ENCODE peak calls at places on chromosomes 1 and 21, in four cellular contexts. One of them, this sample, is unnamed.

GRCh38 chr1:174556392-174556791 is 108.6 kb downstream of the GPR52 start:
- DNase-seq in HCT116: no peak
- DNase-seq in K562: no peak
- DNase-seq in HepG2: no peak
- DNase-seq in this sample: no peak

GRCh38 chr21:32256873-32257620 is 21.8 kb downstream of the MIS18A start:
- DNase-seq in HCT116: no peak
- DNase-seq in K562: no peak
- DNase-seq in HepG2: no peak
- DNase-seq in this sample: no peak

GRCh38 chr1:94463056-94463764 is 45.0 kb downstream of the ABCD3 start:
- DNase-seq in HCT116: no peak
- DNase-seq in K562: no peak
- DNase-seq in HepG2: no peak
- DNase-seq in this sample: no peak

GRCh38 chr1:36466370-36467026 is 2.3 kb upstream of the MRPS15 start:
- DNase-seq in HCT116: no peak
- DNase-seq in K562: no peak
- DNase-seq in HepG2: no peak
- DNase-seq in this sample: no peak

GRCh38 chr1:53298163-53298685 is 29.6 kb downstream of the LRP8 start:
- DNase-seq in HCT116: no peak
- DNase-seq in K562: no peak
- DNase-seq in HepG2: no peak
- DNase-seq in this sample: no peak

GRCh38 chr1:33012165-33012564 is 24.5 kb downstream of the AK2 start:
- DNase-seq in HCT116: no peak
- DNase-seq in K562: no peak
- DNase-seq in HepG2: no peak
- DNase-seq in this sample: no peak

GRCh38 chr1:116574581-116575291 is 3.9 kb upstream of the CD58 start:
- DNase-seq in HCT116: peak
- DNase-seq in K562: peak
- DNase-seq in HepG2: peak
- DNase-seq in this sample: no peak

GRCh38 chr1:58555393-58555792 is 8.9 kb upstream of the OMA1 start:
- DNase-seq in HCT116: no peak
- DNase-seq in K562: no peak
- DNase-seq in HepG2: peak
- DNase-seq in this sample: no peak

GRCh38 chr1:33763406-33763805 is 100.5 kb upstream of the HMGB4 start:
- DNase-seq in HCT116: no peak
- DNase-seq in K562: no peak
- DNase-seq in HepG2: no peak
- DNase-seq in this sample: no peak

GRCh38 chr21:36989699-36990507 is 16.6 kb upstream of the RIPPLY3 start:
- DNase-seq in HCT116: peak
- DNase-seq in K562: peak
- DNase-seq in HepG2: peak
- DNase-seq in this sample: peak

GRCh38 chr1:17865912-17866311 is 110.8 kb downstream of the ACTL8 start:
- DNase-seq in HCT116: no peak
- DNase-seq in K562: no peak
- DNase-seq in HepG2: no peak
- DNase-seq in this sample: no peak

GRCh38 chr1:201074018-201074417 is 38.2 kb downstream of the CACNA1S start:
- DNase-seq in HCT116: no peak
- DNase-seq in K562: no peak
- DNase-seq in HepG2: no peak
- DNase-seq in this sample: no peak

GRCh38 chr1:11913291-11913690 is 12.9 kb downstream of the KIAA2013 start:
- DNase-seq in HCT116: no peak
- DNase-seq in K562: no peak
- DNase-seq in HepG2: peak
- DNase-seq in this sample: no peak

GRCh38 chr1:110196917-110197782 is 13.0 kb upstream of the KCNC4 start:
- DNase-seq in HCT116: peak
- DNase-seq in K562: peak
- DNase-seq in HepG2: peak
- DNase-seq in this sample: no peak

GRCh38 chr1:6345009-6345408 is 48.6 kb downstream of the ACOT7 start:
- DNase-seq in HCT116: no peak
- DNase-seq in K562: no peak
- DNase-seq in HepG2: no peak
- DNase-seq in this sample: no peak

GRCh38 chr21:41663805-41664788 is 102.8 kb downstream of the RIPK4 start:
- DNase-seq in HCT116: no peak
- DNase-seq in K562: no peak
- DNase-seq in HepG2: peak
- DNase-seq in this sample: no peak

GRCh38 chr1:185628102-185628501 is 106.1 kb upstream of the HMCN1 start:
- DNase-seq in HCT116: no peak
- DNase-seq in K562: no peak
- DNase-seq in HepG2: no peak
- DNase-seq in this sample: no peak

GRCh38 chr1:225435957-225436392 is 8.1 kb upstream of the LBR start:
- DNase-seq in HCT116: no peak
- DNase-seq in K562: no peak
- DNase-seq in HepG2: no peak
- DNase-seq in this sample: no peak

GRCh38 chr1:111199881-111200801 is at the start of gene DENND2D:
- DNase-seq in HCT116: no peak
- DNase-seq in K562: no peak
- DNase-seq in HepG2: no peak
- DNase-seq in this sample: no peak

GRCh38 chr1:195745170-195746009 is 862.9 kb downstream of the KCNT2 start:
- DNase-seq in HCT116: no peak
- DNase-seq in K562: no peak
- DNase-seq in HepG2: no peak
- DNase-seq in this sample: no peak

GRCh38 chr1:214540324-214540723 is 11.1 kb downstream of the PTPN14 start:
- DNase-seq in HCT116: no peak
- DNase-seq in K562: no peak
- DNase-seq in HepG2: no peak
- DNase-seq in this sample: no peak

GRCh38 chr1:228062812-228063211 is 19.7 kb upstream of the ARF1 start:
- DNase-seq in HCT116: no peak
- DNase-seq in K562: no peak
- DNase-seq in HepG2: no peak
- DNase-seq in this sample: no peak

GRCh38 chr21:37365657-37366487 is 701 bp upstream of the DYRK1A start:
- DNase-seq in HCT116: no peak
- DNase-seq in K562: peak
- DNase-seq in HepG2: peak
- DNase-seq in this sample: no peak

GRCh38 chr1:55384589-55385136 is 169.5 kb upstream of the USP24 start:
- DNase-seq in HCT116: no peak
- DNase-seq in K562: no peak
- DNase-seq in HepG2: no peak
- DNase-seq in this sample: no peak

GRCh38 chr1:115409097-115409852 is 71.2 kb upstream of the NGF start:
- DNase-seq in HCT116: no peak
- DNase-seq in K562: no peak
- DNase-seq in HepG2: no peak
- DNase-seq in this sample: no peak

GRCh38 chr1:36087233-36088123 is 1.2 kb upstream of the ADPRS start:
- DNase-seq in HCT116: no peak
- DNase-seq in K562: peak
- DNase-seq in HepG2: no peak
- DNase-seq in this sample: no peak

GRCh38 chr1:40620586-40620985 is 44.9 kb downstream of the RIMS3 start:
- DNase-seq in HCT116: no peak
- DNase-seq in K562: no peak
- DNase-seq in HepG2: no peak
- DNase-seq in this sample: no peak

GRCh38 chr1:55957233-55957632 is 622.1 kb downstream of the PLPP3 start:
- DNase-seq in HCT116: no peak
- DNase-seq in K562: no peak
- DNase-seq in HepG2: no peak
- DNase-seq in this sample: no peak

GRCh38 chr1:224407546-224408293 is 26.9 kb downstream of the WDR26 start:
- DNase-seq in HCT116: peak
- DNase-seq in K562: no peak
- DNase-seq in HepG2: no peak
- DNase-seq in this sample: no peak

GRCh38 chr1:208531003-208531750 is 287.0 kb upstream of the PLXNA2 start:
- DNase-seq in HCT116: no peak
- DNase-seq in K562: no peak
- DNase-seq in HepG2: no peak
- DNase-seq in this sample: no peak

GRCh38 chr1:2100775-2101108 is 50.5 kb downstream of the PRKCZ start:
- DNase-seq in HCT116: no peak
- DNase-seq in K562: no peak
- DNase-seq in HepG2: no peak
- DNase-seq in this sample: no peak

GRCh38 chr1:198912046-198912445 is 273.2 kb downstream of the PTPRC start:
- DNase-seq in HCT116: no peak
- DNase-seq in K562: no peak
- DNase-seq in HepG2: no peak
- DNase-seq in this sample: no peak

GRCh38 chr1:17557986-17558385 is 18.5 kb downstream of the ARHGEF10L start:
- DNase-seq in HCT116: no peak
- DNase-seq in K562: no peak
- DNase-seq in HepG2: no peak
- DNase-seq in this sample: no peak

GRCh38 chr1:43306688-43307457 is 6.1 kb downstream of the TIE1 start:
- DNase-seq in HCT116: no peak
- DNase-seq in K562: no peak
- DNase-seq in HepG2: no peak
- DNase-seq in this sample: no peak

GRCh38 chr1:154818911-154819310 is 51.2 kb downstream of the KCNN3 start:
- DNase-seq in HCT116: no peak
- DNase-seq in K562: no peak
- DNase-seq in HepG2: no peak
- DNase-seq in this sample: no peak

DNA sequence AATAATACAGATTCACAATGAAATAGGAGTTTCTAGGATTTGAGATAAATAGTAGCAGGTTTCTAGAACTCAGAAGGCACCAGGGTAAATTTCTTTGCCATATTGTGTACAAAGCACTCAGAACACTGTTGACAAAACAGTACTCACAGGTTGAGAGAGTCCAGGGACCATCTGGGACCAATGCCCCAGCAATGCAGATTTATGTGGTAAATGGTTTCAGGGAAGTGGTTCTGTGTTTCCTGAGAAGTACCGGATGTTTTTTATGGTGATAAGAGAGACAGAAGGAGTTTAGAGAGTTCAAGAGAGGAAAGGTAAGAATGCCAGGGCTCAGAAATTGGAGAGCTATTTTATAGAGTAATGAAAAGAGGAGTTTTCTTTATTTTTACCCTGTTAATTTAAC is 29.6 kb upstream of the DIPK1A start:
- DNase-seq in HCT116: no peak
- DNase-seq in K562: no peak
- DNase-seq in HepG2: peak
- DNase-seq in this sample: no peak
- TF ChIP-seq TCF7L2 in HCT116: no peak
- TF ChIP-seq TCF7L2 in K562: no peak
- TF ChIP-seq TCF7L2 in HepG2: no peak
- TF ChIP-seq TCF7L2 in this sample: no peak

DNA sequence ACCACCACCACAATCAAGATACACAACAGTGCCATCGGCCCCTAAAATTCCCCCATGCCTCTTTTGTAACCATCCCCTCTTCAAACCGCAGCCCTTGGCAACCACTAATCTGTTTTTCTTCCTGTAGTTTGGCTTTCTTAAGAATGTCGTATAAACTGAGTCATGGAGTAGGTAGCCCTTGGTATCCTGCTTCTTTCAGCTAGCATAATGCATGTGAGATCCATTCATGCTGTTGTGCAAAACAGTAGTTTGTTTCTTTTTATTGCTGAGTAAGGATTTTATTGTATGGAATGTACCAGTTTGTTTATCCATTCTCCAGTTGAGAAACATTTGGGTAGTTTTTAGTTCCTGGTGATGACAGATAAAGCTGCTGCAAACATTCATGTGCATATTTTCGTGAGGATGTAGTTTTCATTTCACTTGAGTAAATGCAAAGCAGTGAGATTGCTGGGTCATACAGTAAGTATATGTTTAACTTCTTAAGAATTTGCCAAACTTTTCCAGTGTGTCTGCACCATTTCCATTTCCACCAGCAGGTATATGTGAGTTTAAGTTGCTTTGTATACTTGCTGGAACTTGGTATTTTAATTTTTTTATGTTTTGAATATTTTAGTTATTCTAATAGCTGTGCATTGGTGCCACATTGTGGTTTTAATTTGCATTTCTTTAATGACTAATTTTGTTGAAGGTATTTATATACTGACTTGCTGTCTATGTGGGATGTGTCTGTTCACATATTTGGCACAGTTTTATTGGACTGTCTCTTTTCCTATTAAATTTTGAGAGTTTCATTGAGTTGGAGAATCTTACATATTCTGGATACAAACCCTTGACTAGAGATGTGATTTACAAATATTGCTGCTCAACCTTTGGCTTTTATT is 148.4 kb upstream of the MAP1LC3C start:
- DNase-seq in HCT116: no peak
- DNase-seq in K562: no peak
- DNase-seq in HepG2: no peak
- DNase-seq in this sample: peak
- TF ChIP-seq TCF7L2 in HCT116: no peak
- TF ChIP-seq TCF7L2 in K562: no peak
- TF ChIP-seq TCF7L2 in HepG2: no peak
- TF ChIP-seq TCF7L2 in this sample: no peak

GRCh38 chr1:67307251-67308060 is at the start of gene IL12RB2:
- DNase-seq in HCT116: no peak
- DNase-seq in K562: no peak
- DNase-seq in HepG2: no peak
- DNase-seq in this sample: no peak
- TF ChIP-seq TCF7L2 in HCT116: no peak
- TF ChIP-seq TCF7L2 in K562: no peak
- TF ChIP-seq TCF7L2 in HepG2: no peak
- TF ChIP-seq TCF7L2 in this sample: no peak

GRCh38 chr1:147072371-147073061 is 99.8 kb downstream of the PRKAB2 start:
- DNase-seq in HCT116: no peak
- DNase-seq in K562: no peak
- DNase-seq in HepG2: no peak
- DNase-seq in this sample: no peak
- TF ChIP-seq TCF7L2 in HCT116: no peak
- TF ChIP-seq TCF7L2 in K562: no peak
- TF ChIP-seq TCF7L2 in HepG2: no peak
- TF ChIP-seq TCF7L2 in this sample: no peak

GRCh38 chr1:100053119-100053518 is 79.6 kb downstream of the SASS6 start:
- DNase-seq in HCT116: no peak
- DNase-seq in K562: no peak
- DNase-seq in HepG2: no peak
- DNase-seq in this sample: no peak

GRCh38 chr1:100050139-100050538 is 80.3 kb downstream of the SLC35A3 start:
- DNase-seq in HCT116: no peak
- DNase-seq in K562: no peak
- DNase-seq in HepG2: no peak
- DNase-seq in this sample: no peak

GRCh38 chr1:100051893-100052292 is 80.8 kb downstream of the SASS6 start:
- DNase-seq in HCT116: no peak
- DNase-seq in K562: no peak
- DNase-seq in HepG2: no peak
- DNase-seq in this sample: no peak

GRCh38 chr1:100053727-100054126 is 79.0 kb downstream of the SASS6 start:
- DNase-seq in HCT116: no peak
- DNase-seq in K562: no peak
- DNase-seq in HepG2: no peak
- DNase-seq in this sample: no peak
- TF ChIP-seq TCF7L2 in HCT116: no peak
- TF ChIP-seq TCF7L2 in K562: no peak
- TF ChIP-seq TCF7L2 in HepG2: no peak
- TF ChIP-seq TCF7L2 in this sample: no peak